ENCODE peak calls at places on chromosome 19, in eight cellular contexts. J is stimulated activated CD4-positive, alpha-beta T cell treated with anti-CD3 and anti-CD28 coated beads, TNF-alpha, amount 100 ng/mL, for 24 hours; K is psoas muscle; E is stimulated activated CD8-positive, alpha-beta memory T cell treated with anti-CD3 and anti-CD28 coated beads, Interleukin-7, amount 100 ng/mL, for 1 hour; Y is Caco-2; B is right atrium auricular region; P is SK-MEL-5; F is activated T-helper 1 cell treated with anti-CD3 and anti-CD28 coated beads, Interleukin-2, amount 50 U/mL, for 16 hours. C is an unnamed sample.

GRCh38 chr19:39299404-39299803 is 3.2 kb downstream of the IFNL1 start:
- DNase-seq in J (no peak), K (no peak), E (no peak), Y (no peak), B (no peak), P (no peak), F (no peak), C (no peak)

GRCh38 chr19:44111910-44112463 is 1.2 kb upstream of the ZNF225 start:
- DNase-seq in J (no peak), K (no peak), E (no peak), Y (peak), B (no peak), P (peak), F (no peak), C (peak)

GRCh38 chr19:12965017-12965811 is 4.2 kb upstream of the DAND5 start:
- DNase-seq in J (peak), K (peak), E (peak), Y (peak), B (peak), P (peak), F (peak), C (peak)

GRCh38 chr19:38661996-38662395 is 14.5 kb downstream of the ACTN4 start:
- DNase-seq in J (no peak), K (no peak), E (no peak), Y (peak), B (no peak), P (no peak), F (no peak), C (no peak)

GRCh38 chr19:407501-408440 is 1.2 kb downstream of the C2CD4C start:
- DNase-seq in J (no peak), K (peak), E (no peak), Y (no peak), B (no peak), P (no peak), F (no peak), C (no peak)

GRCh38 chr19:45144431-45145269 is 16.1 kb downstream of the NKPD1 start:
- DNase-seq in J (no peak), K (no peak), E (no peak), Y (no peak), B (no peak), P (no peak), F (no peak), C (no peak)

GRCh38 chr19:50555033-50555432 is 13.2 kb downstream of the LRRC4B start:
- DNase-seq in J (no peak), K (no peak), E (no peak), Y (no peak), B (no peak), P (no peak), F (no peak), C (no peak)

GRCh38 chr19:46745521-46746280 is at the start of gene FKRP:
- DNase-seq in J (peak), K (no peak), E (no peak), Y (peak), B (no peak), P (no peak), F (no peak), C (no peak)

GRCh38 chr19:40809358-40810086 is 10.5 kb downstream of the EGLN2 start:
- DNase-seq in J (no peak), K (no peak), E (no peak), Y (no peak), B (no peak), P (no peak), F (no peak), C (no peak)

GRCh38 chr19:57363734-57364181 is 407 bp downstream of the TRAPPC2B start:
- DNase-seq in J (no peak), K (peak), E (no peak), Y (no peak), B (no peak), P (no peak), F (no peak), C (no peak)

GRCh38 chr19:2223391-2223790 is 12.7 kb downstream of the PLEKHJ1 start:
- DNase-seq in J (no peak), K (no peak), E (no peak), Y (no peak), B (no peak), P (no peak), F (no peak), C (no peak)

GRCh38 chr19:51439021-51439465 is 19.2 kb downstream of the SIGLEC8 start:
- DNase-seq in J (no peak), K (no peak), E (no peak), Y (no peak), B (no peak), P (no peak), F (no peak), C (no peak)

GRCh38 chr19:1274852-1275259 is 474 bp upstream of the FAM174C start:
- DNase-seq in J (no peak), K (no peak), E (no peak), Y (no peak), B (no peak), P (no peak), F (no peak), C (no peak)

GRCh38 chr19:6450166-6450565 is 9.4 kb downstream of the SLC25A23 start:
- DNase-seq in J (no peak), K (no peak), E (no peak), Y (no peak), B (no peak), P (no peak), F (no peak), C (no peak)

GRCh38 chr19:13133241-13133870 is 15.3 kb downstream of the NACC1 start:
- DNase-seq in J (no peak), K (no peak), E (no peak), Y (no peak), B (no peak), P (no peak), F (no peak), C (peak)

GRCh38 chr19:19642506-19643157 is 825 bp downstream of the GMIP start:
- DNase-seq in J (peak), K (no peak), E (no peak), Y (no peak), B (no peak), P (peak), F (no peak), C (no peak)

GRCh38 chr19:49809155-49809986 is 3.7 kb downstream of the FUZ start:
- DNase-seq in J (peak), K (peak), E (no peak), Y (peak), B (peak), P (peak), F (peak), C (peak)

GRCh38 chr19:45505151-45505995 is 1.9 kb upstream of the VASP start:
- DNase-seq in J (no peak), K (no peak), E (no peak), Y (no peak), B (no peak), P (no peak), F (no peak), C (no peak)

GRCh38 chr19:45514376-45515051 is 7.2 kb downstream of the VASP start:
- DNase-seq in J (no peak), K (no peak), E (no peak), Y (no peak), B (no peak), P (no peak), F (no peak), C (no peak)

GRCh38 chr19:8638078-8638619 is 7.7 kb downstream of the NFILZ start:
- DNase-seq in J (no peak), K (no peak), E (no peak), Y (no peak), B (no peak), P (no peak), F (no peak), C (no peak)

GRCh38 chr19:47094557-47095517 is 18.7 kb downstream of the ZC3H4 start:
- DNase-seq in J (peak), K (peak), E (no peak), Y (peak), B (no peak), P (peak), F (no peak), C (no peak)

GRCh38 chr19:41128692-41129091 is 14.5 kb downstream of the CYP2F1 start:
- DNase-seq in J (no peak), K (no peak), E (no peak), Y (no peak), B (no peak), P (no peak), F (no peak), C (no peak)

GRCh38 chr19:33402421-33403220 is 29.1 kb downstream of the CEBPG start:
- DNase-seq in J (no peak), K (peak), E (no peak), Y (peak), B (no peak), P (no peak), F (no peak), C (no peak)

GRCh38 chr19:35549174-35549788 is 3.9 kb downstream of the TMEM147 start:
- DNase-seq in J (peak), K (no peak), E (peak), Y (peak), B (no peak), P (peak), F (peak), C (no peak)

GRCh38 chr19:995051-995827 is 5.0 kb upstream of the GRIN3B start:
- DNase-seq in J (no peak), K (no peak), E (no peak), Y (no peak), B (no peak), P (no peak), F (no peak), C (no peak)

GRCh38 chr19:18948075-18948975 is 7.3 kb upstream of the HOMER3 start:
- DNase-seq in J (no peak), K (no peak), E (no peak), Y (no peak), B (no peak), P (no peak), F (no peak), C (no peak)

GRCh38 chr19:23823952-23824389 is 65.3 kb upstream of the ZNF681 start:
- DNase-seq in J (no peak), K (no peak), E (no peak), Y (peak), B (no peak), P (peak), F (no peak), C (no peak)

GRCh38 chr19:17086811-17087210 is 11.2 kb downstream of the MYO9B start:
- DNase-seq in J (no peak), K (no peak), E (no peak), Y (no peak), B (no peak), P (no peak), F (no peak), C (no peak)

GRCh38 chr19:12647490-12648071 is 19.0 kb downstream of the MAN2B1 start:
- DNase-seq in J (peak), K (peak), E (no peak), Y (no peak), B (no peak), P (no peak), F (no peak), C (no peak)

GRCh38 chr19:39539519-39540332 is at the start of gene EID2:
- DNase-seq in J (peak), K (peak), E (peak), Y (peak), B (peak), P (peak), F (peak), C (peak)

GRCh38 chr19:16571283-16571682 is 932 bp downstream of the SLC35E1 start:
- DNase-seq in J (no peak), K (no peak), E (no peak), Y (no peak), B (no peak), P (no peak), F (no peak), C (no peak)

GRCh38 chr19:6100284-6100915 is 9.9 kb downstream of the RFX2 start:
- DNase-seq in J (peak), K (peak), E (no peak), Y (no peak), B (no peak), P (no peak), F (no peak), C (no peak)

GRCh38 chr19:51689751-51690358 is 3.3 kb upstream of the SPACA6 start:
- DNase-seq in J (no peak), K (peak), E (no peak), Y (peak), B (no peak), P (no peak), F (no peak), C (no peak)

GRCh38 chr19:58572818-58573657 is at the start of gene MZF1:
- DNase-seq in J (peak), K (peak), E (peak), Y (peak), B (peak), P (peak), F (peak), C (peak)

GRCh38 chr19:58563823-58564222 is 5.4 kb upstream of the UBE2M start:
- DNase-seq in J (no peak), K (no peak), E (no peak), Y (no peak), B (no peak), P (no peak), F (no peak), C (no peak)

GRCh38 chr19:17764348-17764747 is 13.1 kb downstream of the FCHO1 start:
- DNase-seq in J (no peak), K (no peak), E (no peak), Y (no peak), B (no peak), P (no peak), F (no peak), C (no peak)

GRCh38 chr19:2602391-2603181 is 99.9 kb downstream of the GNG7 start:
- DNase-seq in J (no peak), K (peak), E (no peak), Y (no peak), B (peak), P (no peak), F (no peak), C (no peak)

GRCh38 chr19:566844-567243 is 5.6 kb upstream of the BSG start:
- DNase-seq in J (no peak), K (no peak), E (no peak), Y (no peak), B (no peak), P (no peak), F (no peak), C (no peak)

GRCh38 chr19:16118489-16119033 is 6.9 kb downstream of the RAB8A start:
- DNase-seq in J (peak), K (peak), E (no peak), Y (no peak), B (no peak), P (no peak), F (no peak), C (no peak)

C was measured in foreskin melanocyte.